ENCODE peak calls at places on chromosomes 4 and X, in nine cellular contexts. One of them, this sample, is unnamed. For H3K27me3 and H3K36me3, the result is how much of the 10 kb centered on the place peaks cover.

GRCh38 chr4:105619193-105619931 is 66.9 kb downstream of the ARHGEF38 start:
- DNase-seq in spleen: peak
- DNase-seq in left ventricle myocardium inferior: peak
- DNase-seq in left lung: peak
- DNase-seq in colonic mucosa: peak
- DNase-seq in upper lobe of right lung: peak
- DNase-seq in endothelial cell of umbilical vein: peak
- DNase-seq in fibroblast of lung: peak
- DNase-seq in naive thymus-derived CD4-positive, alpha-beta T cell: no peak
- DNase-seq in this sample: no peak

GRCh38 chrX:771536-771935 is 140.9 kb downstream of the SHOX start:
- DNase-seq in left lung: no peak
- DNase-seq in upper lobe of right lung: peak
- DNase-seq in naive thymus-derived CD4-positive, alpha-beta T cell: no peak
- DNase-seq in left ventricle myocardium inferior: no peak
- DNase-seq in spleen: peak
- DNase-seq in colonic mucosa: no peak
- DNase-seq in endothelial cell of umbilical vein: no peak
- DNase-seq in fibroblast of lung: no peak
- DNase-seq in this sample: no peak

GRCh38 chrX:332916-333610 is 14.5 kb upstream of the GTPBP6 start:
- DNase-seq in fibroblast of lung: no peak
- DNase-seq in naive thymus-derived CD4-positive, alpha-beta T cell: no peak
- DNase-seq in endothelial cell of umbilical vein: no peak
- DNase-seq in left ventricle myocardium inferior: peak
- DNase-seq in colonic mucosa: no peak
- DNase-seq in left lung: peak
- DNase-seq in spleen: peak
- DNase-seq in upper lobe of right lung: peak
- DNase-seq in this sample: no peak

GRCh38 chrX:66017659-66018170 is 22.2 kb downstream of the VSIG4 start:
- DNase-seq in left ventricle myocardium inferior: no peak
- DNase-seq in fibroblast of lung: no peak
- DNase-seq in endothelial cell of umbilical vein: no peak
- DNase-seq in upper lobe of right lung: no peak
- DNase-seq in naive thymus-derived CD4-positive, alpha-beta T cell: no peak
- DNase-seq in spleen: no peak
- DNase-seq in left lung: no peak
- DNase-seq in colonic mucosa: peak
- DNase-seq in this sample: no peak

GRCh38 chr4:107740950-107741701 is 21.1 kb upstream of the PAPSS1 start:
- DNase-seq in endothelial cell of umbilical vein: peak
- DNase-seq in fibroblast of lung: peak
- DNase-seq in left ventricle myocardium inferior: peak
- DNase-seq in colonic mucosa: no peak
- DNase-seq in left lung: no peak
- DNase-seq in naive thymus-derived CD4-positive, alpha-beta T cell: no peak
- DNase-seq in upper lobe of right lung: no peak
- DNase-seq in spleen: no peak
- DNase-seq in this sample: no peak

GRCh38 chr4:110160616-110161015 is 37.8 kb downstream of the ELOVL6 start:
- DNase-seq in naive thymus-derived CD4-positive, alpha-beta T cell: no peak
- DNase-seq in left lung: no peak
- DNase-seq in spleen: no peak
- DNase-seq in colonic mucosa: no peak
- DNase-seq in left ventricle myocardium inferior: no peak
- DNase-seq in upper lobe of right lung: no peak
- DNase-seq in endothelial cell of umbilical vein: no peak
- DNase-seq in fibroblast of lung: no peak
- DNase-seq in this sample: no peak

GRCh38 chrX:65581661-65582339 is 47.2 kb upstream of the LAS1L start:
- DNase-seq in upper lobe of right lung: no peak
- DNase-seq in left ventricle myocardium inferior: peak
- DNase-seq in colonic mucosa: peak
- DNase-seq in fibroblast of lung: peak
- DNase-seq in endothelial cell of umbilical vein: peak
- DNase-seq in left lung: no peak
- DNase-seq in spleen: no peak
- DNase-seq in naive thymus-derived CD4-positive, alpha-beta T cell: no peak
- DNase-seq in this sample: peak

GRCh38 chr4:156303708-156304107 is 350.0 kb upstream of the CTSO start:
- DNase-seq in left lung: no peak
- DNase-seq in upper lobe of right lung: no peak
- DNase-seq in endothelial cell of umbilical vein: no peak
- DNase-seq in spleen: no peak
- DNase-seq in left ventricle myocardium inferior: no peak
- DNase-seq in naive thymus-derived CD4-positive, alpha-beta T cell: no peak
- DNase-seq in fibroblast of lung: no peak
- DNase-seq in colonic mucosa: no peak
- DNase-seq in this sample: no peak

DNA sequence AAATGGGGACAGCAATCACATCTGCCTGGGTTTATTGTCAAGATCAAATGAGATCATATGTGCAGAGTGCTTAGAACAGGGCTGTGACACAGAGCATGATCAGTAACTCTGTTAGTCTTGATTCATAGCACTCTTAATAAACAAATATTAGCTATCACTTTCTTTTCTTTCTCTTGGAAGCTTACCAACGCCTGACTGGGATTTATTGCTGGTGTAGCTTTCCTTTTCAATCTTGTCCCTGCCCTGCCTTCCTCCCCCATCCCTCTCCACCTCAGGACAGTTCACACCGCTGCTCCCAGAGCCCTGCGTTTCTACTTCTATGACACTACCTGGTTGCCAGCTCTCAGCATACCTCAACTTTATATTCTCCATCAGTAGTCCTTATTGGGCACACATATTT is 120.7 kb downstream of the LDB2 start:
- DNase-seq in colonic mucosa: no peak
- DNase-seq in endothelial cell of umbilical vein: no peak
- DNase-seq in fibroblast of lung: no peak
- DNase-seq in upper lobe of right lung: no peak
- DNase-seq in left ventricle myocardium inferior: no peak
- DNase-seq in naive thymus-derived CD4-positive, alpha-beta T cell: no peak
- DNase-seq in left lung: no peak
- DNase-seq in spleen: no peak
- DNase-seq in this sample: no peak
- H3K27me3 ChIP-seq in colonic mucosa: under half
- H3K27me3 ChIP-seq in endothelial cell of umbilical vein: under half
- H3K27me3 ChIP-seq in fibroblast of lung: under half
- H3K27me3 ChIP-seq in upper lobe of right lung: under half
- H3K27me3 ChIP-seq in left ventricle myocardium inferior: under half
- H3K27me3 ChIP-seq in naive thymus-derived CD4-positive, alpha-beta T cell: under half
- H3K27me3 ChIP-seq in left lung: under half
- H3K27me3 ChIP-seq in spleen: under half
- H3K27me3 ChIP-seq in this sample: under half

GRCh38 chr4:1375761-1376322 is 28.8 kb downstream of the UVSSA start:
- DNase-seq in left ventricle myocardium inferior: no peak
- DNase-seq in upper lobe of right lung: no peak
- DNase-seq in colonic mucosa: no peak
- DNase-seq in spleen: peak
- DNase-seq in endothelial cell of umbilical vein: no peak
- DNase-seq in left lung: peak
- DNase-seq in fibroblast of lung: no peak
- DNase-seq in naive thymus-derived CD4-positive, alpha-beta T cell: no peak
- DNase-seq in this sample: no peak
- H3K36me3 ChIP-seq in left ventricle myocardium inferior: under half
- H3K36me3 ChIP-seq in upper lobe of right lung: under half
- H3K36me3 ChIP-seq in colonic mucosa: under half
- H3K36me3 ChIP-seq in spleen: half or more
- H3K36me3 ChIP-seq in endothelial cell of umbilical vein: under half
- H3K36me3 ChIP-seq in left lung: half or more
- H3K36me3 ChIP-seq in fibroblast of lung: under half
- H3K36me3 ChIP-seq in naive thymus-derived CD4-positive, alpha-beta T cell: under half
- H3K36me3 ChIP-seq in this sample: under half

GRCh38 chrX:81202413-81202794 is 502 bp downstream of the SH3BGRL start:
- DNase-seq in spleen: no peak
- DNase-seq in colonic mucosa: no peak
- DNase-seq in left lung: no peak
- DNase-seq in fibroblast of lung: peak
- DNase-seq in upper lobe of right lung: no peak
- DNase-seq in naive thymus-derived CD4-positive, alpha-beta T cell: no peak
- DNase-seq in endothelial cell of umbilical vein: peak
- DNase-seq in left ventricle myocardium inferior: no peak
- DNase-seq in this sample: no peak
- H3K27me3 ChIP-seq in spleen: under half
- H3K27me3 ChIP-seq in colonic mucosa: under half
- H3K27me3 ChIP-seq in left lung: under half
- H3K27me3 ChIP-seq in fibroblast of lung: under half
- H3K27me3 ChIP-seq in upper lobe of right lung: under half
- H3K27me3 ChIP-seq in naive thymus-derived CD4-positive, alpha-beta T cell: under half
- H3K27me3 ChIP-seq in endothelial cell of umbilical vein: under half
- H3K27me3 ChIP-seq in left ventricle myocardium inferior: under half
- H3K27me3 ChIP-seq in this sample: under half

GRCh38 chr4:77015390-77015789 is 60.4 kb downstream of the CCNI start:
- DNase-seq in left lung: no peak
- DNase-seq in upper lobe of right lung: no peak
- DNase-seq in left ventricle myocardium inferior: no peak
- DNase-seq in fibroblast of lung: peak
- DNase-seq in colonic mucosa: no peak
- DNase-seq in naive thymus-derived CD4-positive, alpha-beta T cell: no peak
- DNase-seq in endothelial cell of umbilical vein: no peak
- DNase-seq in spleen: no peak
- DNase-seq in this sample: no peak
- H3K36me3 ChIP-seq in left lung: under half
- H3K36me3 ChIP-seq in upper lobe of right lung: under half
- H3K36me3 ChIP-seq in left ventricle myocardium inferior: half or more
- H3K36me3 ChIP-seq in fibroblast of lung: under half
- H3K36me3 ChIP-seq in colonic mucosa: under half
- H3K36me3 ChIP-seq in naive thymus-derived CD4-positive, alpha-beta T cell: under half
- H3K36me3 ChIP-seq in endothelial cell of umbilical vein: under half
- H3K36me3 ChIP-seq in spleen: under half
- H3K36me3 ChIP-seq in this sample: under half

DNA sequence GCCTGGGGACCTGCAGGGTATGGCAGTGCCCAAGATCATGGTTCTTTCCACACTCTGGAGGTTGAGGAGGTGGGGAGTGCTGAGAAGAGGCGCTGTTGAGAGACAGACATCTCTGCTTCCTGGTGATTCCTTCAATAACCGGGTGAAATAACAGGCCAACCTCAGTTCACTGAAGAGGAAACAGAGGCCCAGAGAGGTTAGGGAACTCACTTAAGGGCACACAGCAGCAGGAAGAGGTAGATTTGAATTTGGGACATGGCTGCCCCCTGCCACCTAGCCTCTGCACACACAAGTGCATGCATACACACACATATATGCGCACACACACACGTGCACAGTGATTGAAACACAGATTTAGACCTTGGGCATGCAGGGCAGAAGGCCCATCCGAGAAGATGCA is 24.9 kb upstream of the HMX1 start:
- DNase-seq in spleen: no peak
- DNase-seq in fibroblast of lung: no peak
- DNase-seq in colonic mucosa: no peak
- DNase-seq in upper lobe of right lung: no peak
- DNase-seq in naive thymus-derived CD4-positive, alpha-beta T cell: no peak
- DNase-seq in left lung: peak
- DNase-seq in left ventricle myocardium inferior: no peak
- DNase-seq in endothelial cell of umbilical vein: no peak
- DNase-seq in this sample: no peak
- H3K27me3 ChIP-seq in spleen: under half
- H3K27me3 ChIP-seq in fibroblast of lung: under half
- H3K27me3 ChIP-seq in colonic mucosa: under half
- H3K27me3 ChIP-seq in upper lobe of right lung: half or more
- H3K27me3 ChIP-seq in naive thymus-derived CD4-positive, alpha-beta T cell: under half
- H3K27me3 ChIP-seq in left lung: under half
- H3K27me3 ChIP-seq in left ventricle myocardium inferior: half or more
- H3K27me3 ChIP-seq in endothelial cell of umbilical vein: under half
- H3K27me3 ChIP-seq in this sample: under half

GRCh38 chr4:2911868-2912267 is 51.3 kb downstream of the NOP14 start:
- DNase-seq in left ventricle myocardium inferior: no peak
- DNase-seq in left lung: no peak
- DNase-seq in upper lobe of right lung: no peak
- DNase-seq in colonic mucosa: no peak
- DNase-seq in fibroblast of lung: no peak
- DNase-seq in spleen: no peak
- DNase-seq in endothelial cell of umbilical vein: no peak
- DNase-seq in naive thymus-derived CD4-positive, alpha-beta T cell: no peak
- DNase-seq in this sample: no peak

GRCh38 chr4:2910409-2910808 is 52.8 kb downstream of the NOP14 start:
- DNase-seq in fibroblast of lung: no peak
- DNase-seq in left ventricle myocardium inferior: no peak
- DNase-seq in spleen: no peak
- DNase-seq in upper lobe of right lung: no peak
- DNase-seq in colonic mucosa: no peak
- DNase-seq in endothelial cell of umbilical vein: no peak
- DNase-seq in left lung: no peak
- DNase-seq in naive thymus-derived CD4-positive, alpha-beta T cell: no peak
- DNase-seq in this sample: no peak

GRCh38 chr4:2914220-2915126 is 48.7 kb downstream of the NOP14 start:
- DNase-seq in upper lobe of right lung: peak
- DNase-seq in endothelial cell of umbilical vein: no peak
- DNase-seq in spleen: no peak
- DNase-seq in fibroblast of lung: no peak
- DNase-seq in colonic mucosa: no peak
- DNase-seq in left lung: no peak
- DNase-seq in naive thymus-derived CD4-positive, alpha-beta T cell: no peak
- DNase-seq in left ventricle myocardium inferior: no peak
- DNase-seq in this sample: no peak

GRCh38 chr4:2915789-2916188 is 47.4 kb downstream of the NOP14 start:
- DNase-seq in spleen: no peak
- DNase-seq in colonic mucosa: no peak
- DNase-seq in naive thymus-derived CD4-positive, alpha-beta T cell: no peak
- DNase-seq in left lung: no peak
- DNase-seq in left ventricle myocardium inferior: no peak
- DNase-seq in endothelial cell of umbilical vein: no peak
- DNase-seq in fibroblast of lung: no peak
- DNase-seq in upper lobe of right lung: peak
- DNase-seq in this sample: no peak

DNA sequence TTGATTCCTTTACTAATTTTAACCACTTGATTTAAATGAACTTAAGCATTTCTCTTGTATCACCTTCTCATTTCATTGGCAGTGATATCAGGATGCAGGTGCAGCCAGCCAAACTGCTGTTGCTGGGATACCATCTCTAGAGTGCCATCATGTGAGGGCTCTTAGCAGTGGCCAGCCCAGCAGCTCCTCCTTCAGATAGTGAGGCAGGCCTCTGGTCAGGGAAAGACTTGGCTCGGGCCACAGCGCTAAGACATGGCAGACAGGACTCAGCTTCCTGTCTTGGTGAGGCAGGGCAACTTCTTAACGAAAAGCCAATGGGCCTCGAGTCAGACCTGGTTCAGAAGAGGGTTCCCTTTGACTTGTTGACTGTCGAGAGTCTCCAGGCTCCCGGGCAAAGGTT is 50.0 kb downstream of the NOP14 start:
- DNase-seq in upper lobe of right lung: peak
- DNase-seq in endothelial cell of umbilical vein: no peak
- DNase-seq in spleen: no peak
- DNase-seq in fibroblast of lung: no peak
- DNase-seq in left ventricle myocardium inferior: no peak
- DNase-seq in naive thymus-derived CD4-positive, alpha-beta T cell: no peak
- DNase-seq in colonic mucosa: no peak
- DNase-seq in left lung: no peak
- DNase-seq in this sample: no peak
- H3K36me3 ChIP-seq in upper lobe of right lung: half or more
- H3K36me3 ChIP-seq in endothelial cell of umbilical vein: under half
- H3K36me3 ChIP-seq in spleen: half or more
- H3K36me3 ChIP-seq in fibroblast of lung: under half
- H3K36me3 ChIP-seq in left ventricle myocardium inferior: half or more
- H3K36me3 ChIP-seq in naive thymus-derived CD4-positive, alpha-beta T cell: under half
- H3K36me3 ChIP-seq in colonic mucosa: under half
- H3K36me3 ChIP-seq in left lung: half or more
- H3K36me3 ChIP-seq in this sample: under half

GRCh38 chr4:1567808-1568581 is 116.1 kb downstream of the FAM53A start:
- DNase-seq in left ventricle myocardium inferior: no peak
- DNase-seq in naive thymus-derived CD4-positive, alpha-beta T cell: no peak
- DNase-seq in left lung: peak
- DNase-seq in endothelial cell of umbilical vein: no peak
- DNase-seq in colonic mucosa: no peak
- DNase-seq in fibroblast of lung: no peak
- DNase-seq in spleen: peak
- DNase-seq in upper lobe of right lung: peak
- DNase-seq in this sample: no peak
- H3K27me3 ChIP-seq in left ventricle myocardium inferior: half or more
- H3K27me3 ChIP-seq in naive thymus-derived CD4-positive, alpha-beta T cell: under half
- H3K27me3 ChIP-seq in left lung: under half
- H3K27me3 ChIP-seq in endothelial cell of umbilical vein: under half
- H3K27me3 ChIP-seq in colonic mucosa: under half
- H3K27me3 ChIP-seq in fibroblast of lung: under half
- H3K27me3 ChIP-seq in spleen: under half
- H3K27me3 ChIP-seq in upper lobe of right lung: under half
- H3K27me3 ChIP-seq in this sample: under half